ENCODE peak calls at places on chromosome 18, in eight cellular contexts. W is cardiac fibroblast; A is CD8-positive, alpha-beta T cell; M is RWPE1; P is transverse colon; O is pancreas; Z is brain microvascular endothelial cell; D is OCI-LY7. U is an unnamed sample.

GRCh38 chr18:76491436-76491800 is 3.6 kb downstream of the ZNF516 start:
- DNase-seq in W (peak; percentile 54), A (peak; percentile 79), M (peak; percentile 78), P (peak; percentile 85), O (peak; percentile 78), Z (peak; percentile 55), D (peak; percentile 48), U (no peak)

GRCh38 chr18:378039-378438 is 110.2 kb upstream of the THOC1 start:
- DNase-seq in W (no peak), A (no peak), M (no peak), P (no peak), O (no peak), Z (no peak), D (no peak), U (no peak)

GRCh38 chr18:23938901-23939341 is 75.6 kb upstream of the TTC39C start:
- DNase-seq in W (no peak), A (no peak), M (no peak), P (no peak), O (no peak), Z (no peak), D (no peak), U (no peak)

GRCh38 chr18:23528580-23529472 is 25.5 kb downstream of the RMC1 start:
- DNase-seq in W (peak; percentile 74), A (no peak), M (no peak), P (peak; percentile 21), O (no peak), Z (no peak), D (no peak), U (peak; percentile 29)

GRCh38 chr18:22432672-22433137 is 15.0 kb upstream of the CTAGE1 start:
- DNase-seq in W (peak; percentile 94), A (no peak), M (peak; percentile 92), P (peak; percentile 58), O (peak; percentile 86), Z (peak; percentile 97), D (no peak), U (peak; percentile 76)

GRCh38 chr18:12825230-12825629 is 58.8 kb downstream of the PTPN2 start:
- DNase-seq in W (no peak), A (no peak), M (no peak), P (no peak), O (no peak), Z (no peak), D (no peak), U (no peak)

GRCh38 chr18:54119524-54120019 is 104.9 kb downstream of the MBD2 start:
- DNase-seq in W (peak; percentile 83), A (no peak), M (peak; percentile 20), P (no peak), O (peak; percentile 39), Z (peak; percentile 69), D (peak; percentile 60), U (peak; percentile 47)

GRCh38 chr18:53458266-53458665 is 766.2 kb downstream of the MBD2 start:
- DNase-seq in W (no peak), A (no peak), M (no peak), P (no peak), O (no peak), Z (no peak), D (no peak), U (no peak)

GRCh38 chr18:13296868-13297574 is 78.5 kb downstream of the LDLRAD4 start:
- DNase-seq in W (no peak), A (no peak), M (no peak), P (no peak), O (no peak), Z (no peak), D (no peak), U (no peak)

GRCh38 chr18:49178736-49179135 is 228.0 kb upstream of the SMAD7 start:
- DNase-seq in W (peak; percentile 52), A (no peak), M (no peak), P (no peak), O (peak; percentile 39), Z (peak; percentile 23), D (peak; percentile 13), U (no peak)

GRCh38 chr18:5868218-5868904 is 27.0 kb downstream of the TMEM200C start:
- DNase-seq in W (peak; percentile 91), A (no peak), M (peak; percentile 30), P (peak; percentile 63), O (peak; percentile 79), Z (peak; percentile 79), D (peak; percentile 62), U (peak; percentile 56)

GRCh38 chr18:11149441-11150270 is at the start of gene PIEZO2:
- DNase-seq in W (peak; percentile 28), A (no peak), M (no peak), P (peak; percentile 30), O (peak; percentile 43), Z (peak; percentile 69), D (no peak), U (no peak)

GRCh38 chr18:71665131-71665530 is 879.0 kb downstream of the CBLN2 start:
- DNase-seq in W (peak; percentile 36), A (no peak), M (no peak), P (no peak), O (no peak), Z (no peak), D (no peak), U (no peak)

GRCh38 chr18:48782381-48782841 is 168.4 kb downstream of the SMAD7 start:
- DNase-seq in W (no peak), A (no peak), M (no peak), P (no peak), O (no peak), Z (no peak), D (no peak), U (no peak)

GRCh38 chr18:69495841-69496533 is 95.3 kb downstream of the DOK6 start:
- DNase-seq in W (no peak), A (no peak), M (no peak), P (no peak), O (no peak), Z (no peak), D (no peak), U (no peak)

GRCh38 chr18:32469190-32469611 is 1.5 kb downstream of the GAREM1 start:
- DNase-seq in W (peak; percentile 58), A (no peak), M (no peak), P (peak; percentile 41), O (peak; percentile 69), Z (peak; percentile 18), D (peak; percentile 55), U (no peak)

GRCh38 chr18:68428026-68428425 is 286.9 kb downstream of the TMX3 start:
- DNase-seq in W (peak; percentile 85), A (no peak), M (peak; percentile 71), P (no peak), O (no peak), Z (peak; percentile 75), D (no peak), U (peak; percentile 30)

GRCh38 chr18:68723539-68723938 is 8.6 kb upstream of the TMX3 start:
- DNase-seq in W (no peak), A (no peak), M (no peak), P (no peak), O (no peak), Z (no peak), D (no peak), U (no peak)

GRCh38 chr18:63071566-63072175 is 247.9 kb downstream of the BCL2 start:
- DNase-seq in W (no peak), A (no peak), M (no peak), P (no peak), O (no peak), Z (no peak), D (no peak), U (no peak)

GRCh38 chr18:7567487-7568425 is 640 bp downstream of the PTPRM start:
- DNase-seq in W (peak; percentile 70), A (no peak), M (peak; percentile 26), P (peak; percentile 27), O (peak; percentile 68), Z (peak; percentile 58), D (no peak), U (no peak)

GRCh38 chr18:61551586-61551985 is 218.4 kb downstream of the CDH20 start:
- DNase-seq in W (peak; percentile 93), A (no peak), M (peak; percentile 67), P (peak; percentile 20), O (peak; percentile 41), Z (peak; percentile 87), D (peak; percentile 20), U (peak; percentile 77)

DNA sequence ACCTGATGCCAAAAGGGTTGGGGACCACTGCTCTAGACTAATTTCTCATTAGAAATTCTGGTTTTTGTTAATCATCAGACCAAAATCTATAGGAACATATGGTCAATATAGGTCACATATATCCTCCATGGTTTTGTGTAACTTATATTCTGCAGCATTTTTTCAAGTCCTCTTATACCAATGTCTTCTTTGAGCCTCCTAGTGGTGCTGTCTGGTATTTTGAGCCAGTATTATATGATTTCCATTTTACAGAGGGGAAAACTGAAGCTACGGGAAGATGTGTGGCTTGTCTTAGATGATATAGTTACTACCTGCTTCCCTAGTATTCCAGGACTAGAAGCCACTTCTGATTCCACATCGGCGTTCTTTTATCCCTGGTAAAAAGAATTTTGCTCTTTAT is 13.8 kb downstream of the MAPK4 start:
- DNase-seq in W (peak; percentile 2), A (no peak), M (no peak), P (no peak), O (no peak), Z (no peak), D (peak; percentile 2), U (no peak)
- TF ChIP-seq CTCF in W (peak; percentile 18), A (no peak), M (no peak), P (no peak), O (no peak), Z (no peak), D (peak; percentile 47), U (no peak)

DNA sequence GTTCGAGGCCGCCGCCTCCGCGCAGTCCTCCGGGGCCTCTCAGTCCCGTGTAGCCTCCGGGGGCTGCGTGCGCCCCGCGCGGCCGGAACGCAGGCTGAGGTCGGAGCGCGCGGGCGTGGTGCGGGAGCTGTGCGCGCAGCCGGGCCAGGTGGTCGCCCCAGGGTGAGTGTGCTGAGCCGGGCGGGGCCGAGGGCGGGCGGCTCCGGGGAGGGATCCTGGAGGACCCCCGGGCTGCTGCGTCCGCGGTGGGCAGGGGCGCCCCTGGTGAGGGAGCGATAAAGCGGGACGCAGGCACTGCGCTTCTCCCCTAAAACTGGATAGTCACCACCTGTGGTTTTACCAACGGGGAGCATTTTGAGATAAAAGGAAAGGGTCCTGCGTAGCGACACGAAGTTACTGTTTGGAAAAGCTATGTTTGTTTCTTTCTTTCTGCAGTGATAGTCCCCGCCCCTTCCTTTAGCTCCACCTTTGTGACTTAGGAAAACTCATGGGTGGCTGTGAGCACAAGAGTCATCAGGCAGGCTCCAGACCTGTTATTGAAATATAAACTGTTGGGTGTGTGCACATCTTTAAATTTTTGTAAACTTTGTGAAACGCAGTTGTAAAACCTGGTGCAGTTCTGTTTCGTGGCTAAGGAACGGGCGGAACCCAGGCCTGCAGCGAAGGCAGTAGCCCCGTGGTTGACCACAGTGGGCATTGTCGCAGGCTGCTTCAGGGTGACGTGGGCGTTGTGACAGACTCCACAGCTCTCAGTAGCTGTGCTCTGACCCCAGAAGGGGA is 687 bp downstream of the CTDP1 start:
- DNase-seq in W (peak; percentile 63), A (peak; percentile 50), M (peak; percentile 45), P (peak; percentile 61), O (peak; percentile 48), Z (peak; percentile 49), D (peak; percentile 4), U (no peak)
- TF ChIP-seq CTCF in W (no peak), A (no peak), M (peak; percentile 32), P (no peak), O (no peak), Z (no peak), D (no peak), U (no peak)

GRCh38 chr18:35661483-35662146 is 80.1 kb downstream of the GALNT1 start:
- DNase-seq in W (no peak), A (no peak), M (no peak), P (no peak), O (no peak), Z (no peak), D (peak; percentile 10), U (no peak)
- TF ChIP-seq CTCF in W (peak; percentile 6), A (no peak), M (no peak), P (no peak), O (no peak), Z (peak; percentile 27), D (peak; percentile 67), U (no peak)

GRCh38 chr18:27211569-27211968 is 26.5 kb upstream of the CHST9 start:
- DNase-seq in W (no peak), A (no peak), M (no peak), P (no peak), O (no peak), Z (no peak), D (no peak), U (no peak)
- TF ChIP-seq CTCF in W (no peak), A (no peak), M (no peak), P (no peak), O (no peak), Z (no peak), D (no peak), U (no peak)